ENCODE peak calls at places on chromosomes 3 and 15, in eight cellular contexts. One of them, this sample, is unnamed.

GRCh38 chr15:93333826-93334225 is 244.8 kb upstream of the RGMA start:
- DNase-seq in NCI-H345: no peak
- DNase-seq in AG04450: no peak
- DNase-seq in RCC 7860: no peak
- DNase-seq in cerebellar cortex: no peak
- DNase-seq in stimulated activated naive B cell treated with anti-CD40 and anti-IgM and Interleukin-4, amounts not matched to agents 10 μg/mL and 1 μg/mL and 100 μg/mL, for 72 hours: no peak
- DNase-seq in heart right ventricle: peak; percentile 19
- DNase-seq in adrenal gland: no peak
- DNase-seq in this sample: no peak

GRCh38 chr3:33895658-33896057 is 97.2 kb downstream of the PDCD6IP start:
- DNase-seq in heart right ventricle: no peak
- DNase-seq in stimulated activated naive B cell treated with anti-CD40 and anti-IgM and Interleukin-4, amounts not matched to agents 10 μg/mL and 1 μg/mL and 100 μg/mL, for 72 hours: no peak
- DNase-seq in cerebellar cortex: no peak
- DNase-seq in RCC 7860: no peak
- DNase-seq in AG04450: no peak
- DNase-seq in adrenal gland: no peak
- DNase-seq in NCI-H345: no peak
- DNase-seq in this sample: no peak

GRCh38 chr15:81023483-81024264 is 23.0 kb downstream of the TLNRD1 start:
- DNase-seq in heart right ventricle: peak; percentile 72
- DNase-seq in cerebellar cortex: peak; percentile 92
- DNase-seq in RCC 7860: no peak
- DNase-seq in stimulated activated naive B cell treated with anti-CD40 and anti-IgM and Interleukin-4, amounts not matched to agents 10 μg/mL and 1 μg/mL and 100 μg/mL, for 72 hours: peak; percentile 66
- DNase-seq in adrenal gland: peak; percentile 95
- DNase-seq in AG04450: no peak
- DNase-seq in NCI-H345: no peak
- DNase-seq in this sample: no peak

GRCh38 chr15:25477816-25478215 is 39.0 kb upstream of the UBE3A start:
- DNase-seq in cerebellar cortex: no peak
- DNase-seq in RCC 7860: no peak
- DNase-seq in AG04450: no peak
- DNase-seq in adrenal gland: no peak
- DNase-seq in NCI-H345: no peak
- DNase-seq in heart right ventricle: no peak
- DNase-seq in stimulated activated naive B cell treated with anti-CD40 and anti-IgM and Interleukin-4, amounts not matched to agents 10 μg/mL and 1 μg/mL and 100 μg/mL, for 72 hours: no peak
- DNase-seq in this sample: no peak

GRCh38 chr3:112799946-112800345 is 46.7 kb downstream of the CD200R1L start:
- DNase-seq in stimulated activated naive B cell treated with anti-CD40 and anti-IgM and Interleukin-4, amounts not matched to agents 10 μg/mL and 1 μg/mL and 100 μg/mL, for 72 hours: no peak
- DNase-seq in heart right ventricle: no peak
- DNase-seq in RCC 7860: no peak
- DNase-seq in NCI-H345: no peak
- DNase-seq in adrenal gland: no peak
- DNase-seq in cerebellar cortex: no peak
- DNase-seq in AG04450: no peak
- DNase-seq in this sample: no peak

GRCh38 chr3:151630938-151631417 is 102.7 kb upstream of the AADACL2 start:
- DNase-seq in RCC 7860: no peak
- DNase-seq in stimulated activated naive B cell treated with anti-CD40 and anti-IgM and Interleukin-4, amounts not matched to agents 10 μg/mL and 1 μg/mL and 100 μg/mL, for 72 hours: no peak
- DNase-seq in NCI-H345: no peak
- DNase-seq in cerebellar cortex: no peak
- DNase-seq in AG04450: no peak
- DNase-seq in adrenal gland: no peak
- DNase-seq in heart right ventricle: peak; percentile 6
- DNase-seq in this sample: no peak

GRCh38 chr3:41274944-41275668 is 75.8 kb downstream of the CTNNB1 start:
- DNase-seq in heart right ventricle: no peak
- DNase-seq in adrenal gland: no peak
- DNase-seq in stimulated activated naive B cell treated with anti-CD40 and anti-IgM and Interleukin-4, amounts not matched to agents 10 μg/mL and 1 μg/mL and 100 μg/mL, for 72 hours: no peak
- DNase-seq in AG04450: no peak
- DNase-seq in RCC 7860: peak; percentile 96
- DNase-seq in NCI-H345: no peak
- DNase-seq in cerebellar cortex: no peak
- DNase-seq in this sample: no peak

GRCh38 chr15:57922780-57923179 is 142.7 kb downstream of the ALDH1A2 start:
- DNase-seq in AG04450: no peak
- DNase-seq in NCI-H345: no peak
- DNase-seq in stimulated activated naive B cell treated with anti-CD40 and anti-IgM and Interleukin-4, amounts not matched to agents 10 μg/mL and 1 μg/mL and 100 μg/mL, for 72 hours: no peak
- DNase-seq in cerebellar cortex: no peak
- DNase-seq in RCC 7860: no peak
- DNase-seq in heart right ventricle: peak; percentile 80
- DNase-seq in adrenal gland: no peak
- DNase-seq in this sample: peak; percentile 27

GRCh38 chr3:127304121-127304744 is 16.4 kb upstream of the PRR20G start:
- DNase-seq in AG04450: no peak
- DNase-seq in stimulated activated naive B cell treated with anti-CD40 and anti-IgM and Interleukin-4, amounts not matched to agents 10 μg/mL and 1 μg/mL and 100 μg/mL, for 72 hours: no peak
- DNase-seq in NCI-H345: peak; percentile 97
- DNase-seq in adrenal gland: no peak
- DNase-seq in RCC 7860: peak; percentile 29
- DNase-seq in cerebellar cortex: no peak
- DNase-seq in heart right ventricle: no peak
- DNase-seq in this sample: peak; percentile 80

GRCh38 chr3:160016972-160017371 is 28.3 kb downstream of the IL12A start:
- DNase-seq in AG04450: no peak
- DNase-seq in heart right ventricle: no peak
- DNase-seq in NCI-H345: no peak
- DNase-seq in adrenal gland: no peak
- DNase-seq in RCC 7860: no peak
- DNase-seq in cerebellar cortex: no peak
- DNase-seq in stimulated activated naive B cell treated with anti-CD40 and anti-IgM and Interleukin-4, amounts not matched to agents 10 μg/mL and 1 μg/mL and 100 μg/mL, for 72 hours: no peak
- DNase-seq in this sample: no peak

GRCh38 chr15:62781081-62781497 is 261.5 kb upstream of the TPM1 start:
- DNase-seq in NCI-H345: no peak
- DNase-seq in adrenal gland: no peak
- DNase-seq in AG04450: no peak
- DNase-seq in RCC 7860: peak; percentile 86
- DNase-seq in stimulated activated naive B cell treated with anti-CD40 and anti-IgM and Interleukin-4, amounts not matched to agents 10 μg/mL and 1 μg/mL and 100 μg/mL, for 72 hours: no peak
- DNase-seq in cerebellar cortex: no peak
- DNase-seq in heart right ventricle: no peak
- DNase-seq in this sample: peak; percentile 84

GRCh38 chr3:67662733-67663132 is 8.3 kb upstream of the SUCLG2 start:
- DNase-seq in RCC 7860: no peak
- DNase-seq in adrenal gland: no peak
- DNase-seq in cerebellar cortex: no peak
- DNase-seq in stimulated activated naive B cell treated with anti-CD40 and anti-IgM and Interleukin-4, amounts not matched to agents 10 μg/mL and 1 μg/mL and 100 μg/mL, for 72 hours: no peak
- DNase-seq in AG04450: no peak
- DNase-seq in heart right ventricle: no peak
- DNase-seq in NCI-H345: no peak
- DNase-seq in this sample: no peak

GRCh38 chr3:123749716-123750115 is 134.4 kb downstream of the MYLK start:
- DNase-seq in NCI-H345: no peak
- DNase-seq in adrenal gland: no peak
- DNase-seq in stimulated activated naive B cell treated with anti-CD40 and anti-IgM and Interleukin-4, amounts not matched to agents 10 μg/mL and 1 μg/mL and 100 μg/mL, for 72 hours: no peak
- DNase-seq in cerebellar cortex: no peak
- DNase-seq in AG04450: peak; percentile 86
- DNase-seq in RCC 7860: peak; percentile 91
- DNase-seq in heart right ventricle: no peak
- DNase-seq in this sample: no peak

GRCh38 chr3:66572938-66573710 is 72.3 kb upstream of the LRIG1 start:
- DNase-seq in cerebellar cortex: peak; percentile 14
- DNase-seq in AG04450: no peak
- DNase-seq in RCC 7860: no peak
- DNase-seq in stimulated activated naive B cell treated with anti-CD40 and anti-IgM and Interleukin-4, amounts not matched to agents 10 μg/mL and 1 μg/mL and 100 μg/mL, for 72 hours: no peak
- DNase-seq in heart right ventricle: no peak
- DNase-seq in NCI-H345: no peak
- DNase-seq in adrenal gland: no peak
- DNase-seq in this sample: peak; percentile 52

GRCh38 chr15:57972801-57973311 is 92.7 kb downstream of the ALDH1A2 start:
- DNase-seq in RCC 7860: no peak
- DNase-seq in adrenal gland: no peak
- DNase-seq in heart right ventricle: no peak
- DNase-seq in NCI-H345: peak; percentile 79
- DNase-seq in stimulated activated naive B cell treated with anti-CD40 and anti-IgM and Interleukin-4, amounts not matched to agents 10 μg/mL and 1 μg/mL and 100 μg/mL, for 72 hours: no peak
- DNase-seq in cerebellar cortex: no peak
- DNase-seq in AG04450: no peak
- DNase-seq in this sample: no peak

GRCh38 chr3:64667138-64667537 is 20.7 kb downstream of the ADAMTS9 start:
- DNase-seq in stimulated activated naive B cell treated with anti-CD40 and anti-IgM and Interleukin-4, amounts not matched to agents 10 μg/mL and 1 μg/mL and 100 μg/mL, for 72 hours: no peak
- DNase-seq in NCI-H345: peak; percentile 4
- DNase-seq in adrenal gland: no peak
- DNase-seq in AG04450: no peak
- DNase-seq in cerebellar cortex: no peak
- DNase-seq in RCC 7860: peak; percentile 14
- DNase-seq in heart right ventricle: no peak
- DNase-seq in this sample: no peak

GRCh38 chr3:169771651-169772529 is 1.3 kb upstream of the MYNN start:
- DNase-seq in heart right ventricle: peak; percentile 32
- DNase-seq in NCI-H345: peak; percentile 73
- DNase-seq in adrenal gland: peak; percentile 45
- DNase-seq in RCC 7860: peak; percentile 80
- DNase-seq in AG04450: peak; percentile 61
- DNase-seq in stimulated activated naive B cell treated with anti-CD40 and anti-IgM and Interleukin-4, amounts not matched to agents 10 μg/mL and 1 μg/mL and 100 μg/mL, for 72 hours: peak; percentile 50
- DNase-seq in cerebellar cortex: peak; percentile 91
- DNase-seq in this sample: peak; percentile 77

GRCh38 chr3:175735866-175736265 is 876.7 kb downstream of the NAALADL2 start:
- DNase-seq in stimulated activated naive B cell treated with anti-CD40 and anti-IgM and Interleukin-4, amounts not matched to agents 10 μg/mL and 1 μg/mL and 100 μg/mL, for 72 hours: no peak
- DNase-seq in heart right ventricle: no peak
- DNase-seq in cerebellar cortex: no peak
- DNase-seq in RCC 7860: no peak
- DNase-seq in NCI-H345: no peak
- DNase-seq in adrenal gland: no peak
- DNase-seq in AG04450: no peak
- DNase-seq in this sample: no peak

GRCh38 chr3:30324587-30324986 is 281.8 kb upstream of the TGFBR2 start:
- DNase-seq in stimulated activated naive B cell treated with anti-CD40 and anti-IgM and Interleukin-4, amounts not matched to agents 10 μg/mL and 1 μg/mL and 100 μg/mL, for 72 hours: no peak
- DNase-seq in adrenal gland: no peak
- DNase-seq in AG04450: no peak
- DNase-seq in RCC 7860: peak; percentile 67
- DNase-seq in NCI-H345: no peak
- DNase-seq in cerebellar cortex: no peak
- DNase-seq in heart right ventricle: no peak
- DNase-seq in this sample: no peak

GRCh38 chr3:133441867-133442270 is 42.0 kb downstream of the BFSP2 start:
- DNase-seq in cerebellar cortex: no peak
- DNase-seq in stimulated activated naive B cell treated with anti-CD40 and anti-IgM and Interleukin-4, amounts not matched to agents 10 μg/mL and 1 μg/mL and 100 μg/mL, for 72 hours: no peak
- DNase-seq in adrenal gland: no peak
- DNase-seq in AG04450: no peak
- DNase-seq in heart right ventricle: no peak
- DNase-seq in NCI-H345: no peak
- DNase-seq in RCC 7860: no peak
- DNase-seq in this sample: no peak

GRCh38 chr3:78645628-78646310 is 1122.0 kb downstream of the ROBO1 start:
- DNase-seq in RCC 7860: peak; percentile 56
- DNase-seq in NCI-H345: peak; percentile 61
- DNase-seq in adrenal gland: no peak
- DNase-seq in heart right ventricle: peak; percentile 18
- DNase-seq in cerebellar cortex: peak; percentile 87
- DNase-seq in AG04450: peak; percentile 55
- DNase-seq in stimulated activated naive B cell treated with anti-CD40 and anti-IgM and Interleukin-4, amounts not matched to agents 10 μg/mL and 1 μg/mL and 100 μg/mL, for 72 hours: no peak
- DNase-seq in this sample: no peak

GRCh38 chr3:47907784-47908183 is 104.8 kb downstream of the DHX30 start:
- DNase-seq in NCI-H345: no peak
- DNase-seq in heart right ventricle: no peak
- DNase-seq in stimulated activated naive B cell treated with anti-CD40 and anti-IgM and Interleukin-4, amounts not matched to agents 10 μg/mL and 1 μg/mL and 100 μg/mL, for 72 hours: no peak
- DNase-seq in cerebellar cortex: no peak
- DNase-seq in AG04450: no peak
- DNase-seq in RCC 7860: no peak
- DNase-seq in adrenal gland: no peak
- DNase-seq in this sample: no peak

GRCh38 chr15:36612063-36612788 is 32.8 kb downstream of the CDIN1 start:
- DNase-seq in heart right ventricle: no peak
- DNase-seq in NCI-H345: no peak
- DNase-seq in AG04450: peak; percentile 39
- DNase-seq in stimulated activated naive B cell treated with anti-CD40 and anti-IgM and Interleukin-4, amounts not matched to agents 10 μg/mL and 1 μg/mL and 100 μg/mL, for 72 hours: no peak
- DNase-seq in adrenal gland: no peak
- DNase-seq in RCC 7860: peak; percentile 78
- DNase-seq in cerebellar cortex: no peak
- DNase-seq in this sample: no peak

GRCh38 chr3:105827959-105828358 is 40.9 kb downstream of the CBLB start:
- DNase-seq in stimulated activated naive B cell treated with anti-CD40 and anti-IgM and Interleukin-4, amounts not matched to agents 10 μg/mL and 1 μg/mL and 100 μg/mL, for 72 hours: no peak
- DNase-seq in adrenal gland: peak; percentile 81
- DNase-seq in cerebellar cortex: no peak
- DNase-seq in RCC 7860: peak; percentile 74
- DNase-seq in NCI-H345: no peak
- DNase-seq in heart right ventricle: peak; percentile 28
- DNase-seq in AG04450: peak; percentile 53
- DNase-seq in this sample: peak; percentile 41

GRCh38 chr15:96326551-96327154 is 3.8 kb upstream of the NR2F2 start:
- DNase-seq in RCC 7860: no peak
- DNase-seq in heart right ventricle: no peak
- DNase-seq in cerebellar cortex: peak; percentile 50
- DNase-seq in adrenal gland: peak; percentile 48
- DNase-seq in stimulated activated naive B cell treated with anti-CD40 and anti-IgM and Interleukin-4, amounts not matched to agents 10 μg/mL and 1 μg/mL and 100 μg/mL, for 72 hours: no peak
- DNase-seq in NCI-H345: peak; percentile 35
- DNase-seq in AG04450: no peak
- DNase-seq in this sample: no peak

GRCh38 chr3:171251842-171252241 is 208.4 kb downstream of the TNIK start:
- DNase-seq in heart right ventricle: no peak
- DNase-seq in RCC 7860: no peak
- DNase-seq in stimulated activated naive B cell treated with anti-CD40 and anti-IgM and Interleukin-4, amounts not matched to agents 10 μg/mL and 1 μg/mL and 100 μg/mL, for 72 hours: no peak
- DNase-seq in NCI-H345: no peak
- DNase-seq in AG04450: no peak
- DNase-seq in adrenal gland: no peak
- DNase-seq in cerebellar cortex: no peak
- DNase-seq in this sample: no peak

GRCh38 chr15:68417897-68418296 is 14.1 kb downstream of the ITGA11 start:
- DNase-seq in stimulated activated naive B cell treated with anti-CD40 and anti-IgM and Interleukin-4, amounts not matched to agents 10 μg/mL and 1 μg/mL and 100 μg/mL, for 72 hours: no peak
- DNase-seq in adrenal gland: no peak
- DNase-seq in cerebellar cortex: no peak
- DNase-seq in NCI-H345: no peak
- DNase-seq in RCC 7860: no peak
- DNase-seq in heart right ventricle: no peak
- DNase-seq in AG04450: no peak
- DNase-seq in this sample: no peak

GRCh38 chr3:143068059-143068458 is 51.5 kb upstream of the CHST2 start:
- DNase-seq in cerebellar cortex: no peak
- DNase-seq in AG04450: no peak
- DNase-seq in adrenal gland: no peak
- DNase-seq in stimulated activated naive B cell treated with anti-CD40 and anti-IgM and Interleukin-4, amounts not matched to agents 10 μg/mL and 1 μg/mL and 100 μg/mL, for 72 hours: no peak
- DNase-seq in NCI-H345: no peak
- DNase-seq in RCC 7860: no peak
- DNase-seq in heart right ventricle: no peak
- DNase-seq in this sample: no peak

GRCh38 chr3:13141991-13142412 is 68.8 kb upstream of the IQSEC1 start:
- DNase-seq in NCI-H345: no peak
- DNase-seq in RCC 7860: no peak
- DNase-seq in cerebellar cortex: no peak
- DNase-seq in adrenal gland: peak; percentile 39
- DNase-seq in AG04450: no peak
- DNase-seq in stimulated activated naive B cell treated with anti-CD40 and anti-IgM and Interleukin-4, amounts not matched to agents 10 μg/mL and 1 μg/mL and 100 μg/mL, for 72 hours: no peak
- DNase-seq in heart right ventricle: peak; percentile 33
- DNase-seq in this sample: no peak